ENCODE peak calls at places on chromosome 11, in five cellular contexts. One of them, this sample, is unnamed.

GRCh38 chr11:18727499-18728236 is 1.7 kb upstream of the IGSF22 start:
- DNase-seq in ovary: peak
- DNase-seq in stimulated activated CD4-positive, alpha-beta T cell treated with anti-CD3 and anti-CD28 coated beads, Interleukin-1b, Interleukin-23, amount 100 ng/mL, for 4 hours: peak
- DNase-seq in activated CD4-positive, CD25-positive, alpha-beta regulatory T cell treated with anti-CD3 and anti-CD28 coated beads, Interleukin-2, amount 50 U/mL, for 72 hours: no peak
- DNase-seq in foreskin fibroblast: peak
- DNase-seq in this sample: peak

GRCh38 chr11:62400760-62401159 is 18.1 kb upstream of the SCGB1A1 start:
- DNase-seq in stimulated activated CD4-positive, alpha-beta T cell treated with anti-CD3 and anti-CD28 coated beads, Interleukin-1b, Interleukin-23, amount 100 ng/mL, for 4 hours: no peak
- DNase-seq in activated CD4-positive, CD25-positive, alpha-beta regulatory T cell treated with anti-CD3 and anti-CD28 coated beads, Interleukin-2, amount 50 U/mL, for 72 hours: no peak
- DNase-seq in ovary: peak
- DNase-seq in foreskin fibroblast: peak
- DNase-seq in this sample: peak

GRCh38 chr11:115892016-115892415 is 387.8 kb upstream of the CADM1 start:
- DNase-seq in stimulated activated CD4-positive, alpha-beta T cell treated with anti-CD3 and anti-CD28 coated beads, Interleukin-1b, Interleukin-23, amount 100 ng/mL, for 4 hours: no peak
- DNase-seq in ovary: no peak
- DNase-seq in activated CD4-positive, CD25-positive, alpha-beta regulatory T cell treated with anti-CD3 and anti-CD28 coated beads, Interleukin-2, amount 50 U/mL, for 72 hours: no peak
- DNase-seq in foreskin fibroblast: no peak
- DNase-seq in this sample: no peak

GRCh38 chr11:126631399-126631798 is 275.9 kb downstream of the ST3GAL4 start:
- DNase-seq in ovary: no peak
- DNase-seq in foreskin fibroblast: no peak
- DNase-seq in activated CD4-positive, CD25-positive, alpha-beta regulatory T cell treated with anti-CD3 and anti-CD28 coated beads, Interleukin-2, amount 50 U/mL, for 72 hours: no peak
- DNase-seq in stimulated activated CD4-positive, alpha-beta T cell treated with anti-CD3 and anti-CD28 coated beads, Interleukin-1b, Interleukin-23, amount 100 ng/mL, for 4 hours: no peak
- DNase-seq in this sample: no peak

GRCh38 chr11:102572537-102573220 is 42.1 kb upstream of the MMP7 start:
- DNase-seq in activated CD4-positive, CD25-positive, alpha-beta regulatory T cell treated with anti-CD3 and anti-CD28 coated beads, Interleukin-2, amount 50 U/mL, for 72 hours: no peak
- DNase-seq in stimulated activated CD4-positive, alpha-beta T cell treated with anti-CD3 and anti-CD28 coated beads, Interleukin-1b, Interleukin-23, amount 100 ng/mL, for 4 hours: no peak
- DNase-seq in ovary: no peak
- DNase-seq in foreskin fibroblast: no peak
- DNase-seq in this sample: no peak

GRCh38 chr11:76846441-76846840 is 14.3 kb upstream of the ACER3 start:
- DNase-seq in stimulated activated CD4-positive, alpha-beta T cell treated with anti-CD3 and anti-CD28 coated beads, Interleukin-1b, Interleukin-23, amount 100 ng/mL, for 4 hours: no peak
- DNase-seq in ovary: no peak
- DNase-seq in foreskin fibroblast: no peak
- DNase-seq in activated CD4-positive, CD25-positive, alpha-beta regulatory T cell treated with anti-CD3 and anti-CD28 coated beads, Interleukin-2, amount 50 U/mL, for 72 hours: no peak
- DNase-seq in this sample: no peak

GRCh38 chr11:75311858-75312288 is 39.6 kb downstream of the ARRB1 start:
- DNase-seq in foreskin fibroblast: peak
- DNase-seq in activated CD4-positive, CD25-positive, alpha-beta regulatory T cell treated with anti-CD3 and anti-CD28 coated beads, Interleukin-2, amount 50 U/mL, for 72 hours: no peak
- DNase-seq in stimulated activated CD4-positive, alpha-beta T cell treated with anti-CD3 and anti-CD28 coated beads, Interleukin-1b, Interleukin-23, amount 100 ng/mL, for 4 hours: no peak
- DNase-seq in ovary: no peak
- DNase-seq in this sample: no peak

GRCh38 chr11:65478411-65479183 is 20.2 kb upstream of the MALAT1 start:
- DNase-seq in ovary: peak
- DNase-seq in foreskin fibroblast: peak
- DNase-seq in stimulated activated CD4-positive, alpha-beta T cell treated with anti-CD3 and anti-CD28 coated beads, Interleukin-1b, Interleukin-23, amount 100 ng/mL, for 4 hours: no peak
- DNase-seq in activated CD4-positive, CD25-positive, alpha-beta regulatory T cell treated with anti-CD3 and anti-CD28 coated beads, Interleukin-2, amount 50 U/mL, for 72 hours: no peak
- DNase-seq in this sample: no peak

GRCh38 chr11:57567210-57567511 is 311 bp downstream of the UBE2L6 start:
- DNase-seq in activated CD4-positive, CD25-positive, alpha-beta regulatory T cell treated with anti-CD3 and anti-CD28 coated beads, Interleukin-2, amount 50 U/mL, for 72 hours: no peak
- DNase-seq in stimulated activated CD4-positive, alpha-beta T cell treated with anti-CD3 and anti-CD28 coated beads, Interleukin-1b, Interleukin-23, amount 100 ng/mL, for 4 hours: peak
- DNase-seq in foreskin fibroblast: no peak
- DNase-seq in ovary: no peak
- DNase-seq in this sample: no peak

GRCh38 chr11:88508808-88509581 is 171.5 kb upstream of the CTSC start:
- DNase-seq in ovary: peak
- DNase-seq in stimulated activated CD4-positive, alpha-beta T cell treated with anti-CD3 and anti-CD28 coated beads, Interleukin-1b, Interleukin-23, amount 100 ng/mL, for 4 hours: peak
- DNase-seq in foreskin fibroblast: peak
- DNase-seq in activated CD4-positive, CD25-positive, alpha-beta regulatory T cell treated with anti-CD3 and anti-CD28 coated beads, Interleukin-2, amount 50 U/mL, for 72 hours: peak
- DNase-seq in this sample: no peak

GRCh38 chr11:76615950-76616349 is 54.6 kb downstream of the LRRC32 start:
- DNase-seq in ovary: peak
- DNase-seq in foreskin fibroblast: peak
- DNase-seq in stimulated activated CD4-positive, alpha-beta T cell treated with anti-CD3 and anti-CD28 coated beads, Interleukin-1b, Interleukin-23, amount 100 ng/mL, for 4 hours: no peak
- DNase-seq in activated CD4-positive, CD25-positive, alpha-beta regulatory T cell treated with anti-CD3 and anti-CD28 coated beads, Interleukin-2, amount 50 U/mL, for 72 hours: no peak
- DNase-seq in this sample: no peak